ENCODE peak calls at places on chromosomes 12 and 14, in eight cellular contexts. M, G, K, O, P, N, I and B are unnamed samples.

GRCh38 chr12:127125607-127126259 is 1141.2 kb upstream of the TMEM132C start:
- DNase-seq in M (no peak), G (no peak), K (no peak), O (no peak), P (no peak), N (no peak), I (peak), B (no peak)

GRCh38 chr14:74507796-74508195 is 14.2 kb downstream of the ISCA2 start:
- DNase-seq in M (no peak), G (no peak), K (no peak), O (no peak), P (no peak), N (no peak), I (no peak), B (no peak)

GRCh38 chr12:127809236-127809635 is 457.7 kb upstream of the TMEM132C start:
- DNase-seq in M (no peak), G (no peak), K (no peak), O (no peak), P (no peak), N (no peak), I (peak), B (no peak)

GRCh38 chr14:36996133-36996856 is 176.1 kb downstream of the SLC25A21 start:
- DNase-seq in M (no peak), G (no peak), K (no peak), O (no peak), P (peak), N (no peak), I (peak), B (no peak)

GRCh38 chr12:121819212-121819949 is 15.6 kb downstream of the SETD1B start:
- DNase-seq in M (no peak), G (no peak), K (no peak), O (no peak), P (no peak), N (no peak), I (no peak), B (no peak)

GRCh38 chr12:132278421-132279183 is 50.8 kb downstream of the GALNT9 start:
- DNase-seq in M (no peak), G (no peak), K (no peak), O (no peak), P (no peak), N (no peak), I (no peak), B (no peak)

GRCh38 chr12:123942277-123942653 is 30.4 kb downstream of the CCDC92 start:
- DNase-seq in M (no peak), G (no peak), K (no peak), O (no peak), P (peak), N (no peak), I (peak), B (no peak)

GRCh38 chr12:105860556-105861207 is 278.1 kb downstream of the NUAK1 start:
- DNase-seq in M (peak), G (no peak), K (no peak), O (no peak), P (no peak), N (no peak), I (no peak), B (no peak)

GRCh38 chr14:106694638-106695393 is 1168.4 kb downstream of the TMEM121 start:
- DNase-seq in M (no peak), G (peak), K (no peak), O (no peak), P (no peak), N (no peak), I (no peak), B (no peak)

DNA sequence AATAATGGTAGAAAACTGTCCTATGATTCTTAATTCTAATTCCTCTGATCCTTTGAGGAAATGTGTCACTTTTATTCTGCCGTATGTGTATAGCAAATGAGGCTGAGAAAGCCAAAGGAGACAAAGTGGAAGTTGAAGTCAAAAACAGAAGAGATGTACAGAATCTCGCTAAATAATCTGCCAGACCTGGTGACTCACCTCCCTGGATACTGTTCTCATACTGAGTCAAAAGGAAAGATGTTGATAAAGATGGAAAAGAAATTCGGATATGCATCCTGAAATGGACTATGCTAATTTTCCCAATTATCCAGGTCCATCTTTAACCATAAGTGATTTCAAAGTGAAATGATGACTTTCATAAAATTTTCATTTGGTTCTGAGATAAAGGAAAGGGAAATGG is 92.5 kb downstream of the DUSP6 start:
- DNase-seq in M (no peak), G (no peak), K (no peak), O (no peak), P (no peak), N (no peak), I (no peak), B (no peak)
- TF ChIP-seq CTCF in M (no peak), G (no peak), K (no peak), O (no peak), P (no peak), N (no peak), I (no peak), B (no peak)

DNA sequence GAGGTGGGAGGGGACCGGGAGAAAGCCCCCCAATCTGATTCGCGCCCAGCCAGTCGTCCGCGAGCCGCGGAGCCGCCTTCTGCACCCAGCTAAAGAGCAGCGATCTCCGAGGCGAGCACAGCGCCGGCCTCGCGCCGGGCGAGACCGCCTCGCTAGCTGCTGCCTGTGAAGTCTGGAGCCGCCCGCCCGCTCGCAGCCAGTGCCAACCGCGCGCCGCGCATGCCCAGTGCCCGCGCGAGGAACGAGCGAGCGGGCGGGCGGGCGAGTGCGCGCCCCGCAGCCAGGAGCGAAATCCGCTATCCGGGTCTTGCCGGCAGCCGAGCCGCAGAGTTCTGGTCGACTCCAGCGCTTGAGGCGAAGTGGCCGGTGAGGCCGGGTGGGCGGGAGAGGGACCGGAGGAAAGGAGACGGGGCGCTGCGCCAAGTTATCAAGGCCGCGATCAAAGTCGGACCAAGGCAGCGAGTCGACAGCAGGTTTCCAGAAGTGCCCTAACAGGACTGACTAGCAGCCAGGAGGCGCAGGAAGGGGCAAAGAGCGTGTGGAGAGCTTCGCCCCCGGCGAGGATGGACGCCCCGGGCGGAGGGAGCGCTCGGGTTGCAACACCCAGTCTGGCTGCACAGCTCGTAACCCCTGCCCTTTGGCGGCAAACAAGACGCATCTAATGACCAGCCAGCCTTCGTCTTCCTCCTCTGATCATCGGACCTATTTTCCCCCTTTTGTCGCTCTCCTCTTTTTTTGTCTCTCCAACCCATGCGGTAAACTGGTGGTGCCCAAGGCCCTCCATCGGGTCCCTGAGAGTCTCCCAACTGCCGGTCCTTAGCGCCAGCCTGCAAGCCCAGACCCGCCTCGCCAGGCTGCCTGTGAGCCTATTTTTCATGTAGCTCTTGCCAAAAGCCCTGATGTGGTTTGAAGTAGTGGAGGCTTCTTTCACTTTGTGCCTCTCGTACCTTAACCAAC is at the start of gene EPS8:
- DNase-seq in M (peak), G (peak), K (peak), O (peak), P (peak), N (peak), I (peak), B (peak)
- TF ChIP-seq CTCF in M (no peak), G (no peak), K (no peak), O (no peak), P (no peak), N (no peak), I (peak), B (no peak)

GRCh38 chr12:66199141-66199540 is 10.1 kb downstream of the IRAK3 start:
- DNase-seq in M (no peak), G (no peak), K (no peak), O (no peak), P (no peak), N (no peak), I (no peak), B (no peak)
- TF ChIP-seq CTCF in M (no peak), G (no peak), K (no peak), O (no peak), P (no peak), N (no peak), I (no peak), B (no peak)

GRCh38 chr12:49609875-49610154 is 4.4 kb upstream of the FAM186B start:
- DNase-seq in M (no peak), G (no peak), K (no peak), O (no peak), P (no peak), N (no peak), I (no peak), B (no peak)
- TF ChIP-seq CTCF in M (no peak), G (no peak), K (no peak), O (no peak), P (no peak), N (no peak), I (no peak), B (no peak)

GRCh38 chr14:24298892-24299254 is 707 bp downstream of the DHRS1 start:
- DNase-seq in M (no peak), G (no peak), K (no peak), O (no peak), P (peak), N (no peak), I (peak), B (no peak)

GRCh38 chr14:24303988-24304387 is 3.8 kb downstream of the CIDEB start:
- DNase-seq in M (no peak), G (no peak), K (no peak), O (no peak), P (no peak), N (no peak), I (no peak), B (no peak)

GRCh38 chr14:24297190-24297964 is 2.2 kb downstream of the DHRS1 start:
- DNase-seq in M (no peak), G (no peak), K (no peak), O (no peak), P (peak), N (no peak), I (no peak), B (no peak)

GRCh38 chr14:24299255-24300191 is at the start of the genes DHRS1 and NOP9:
- DNase-seq in M (peak), G (peak), K (peak), O (peak), P (peak), N (peak), I (peak), B (peak)

DNA sequence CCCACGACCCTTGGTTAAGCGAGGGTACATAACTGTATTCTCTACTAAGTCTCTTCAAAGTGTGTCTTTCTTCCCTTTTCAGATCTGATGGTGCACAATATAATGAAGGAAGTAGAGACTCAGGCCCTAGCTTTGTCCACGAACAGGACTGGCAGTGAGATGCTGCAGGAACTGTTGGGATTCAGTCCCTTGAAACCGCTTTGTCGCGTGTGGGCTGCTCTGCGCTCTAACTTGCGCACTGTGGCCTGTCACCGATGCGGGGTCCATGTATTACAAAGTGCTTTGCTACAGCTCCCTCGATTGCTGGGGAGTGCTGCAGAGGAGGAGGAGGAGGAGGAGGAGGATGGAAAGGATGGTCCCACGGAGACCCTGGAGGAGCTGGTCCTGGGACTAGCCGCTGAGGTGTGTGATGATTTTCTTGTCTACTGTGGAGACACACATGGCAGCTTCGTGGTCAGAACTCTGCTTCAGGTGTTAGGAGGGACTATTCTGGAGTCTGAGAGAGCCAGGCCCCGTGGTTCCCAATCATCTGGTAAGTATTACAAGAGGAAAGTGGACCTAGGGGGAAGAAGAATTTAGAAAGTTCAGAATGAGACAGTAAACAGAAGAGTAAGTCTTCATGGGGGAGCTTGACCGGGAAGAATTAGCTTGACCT is 803 bp downstream of the NOP9 start:
- DNase-seq in M (no peak), G (no peak), K (no peak), O (no peak), P (no peak), N (no peak), I (no peak), B (no peak)
- TF ChIP-seq CTCF in M (no peak), G (no peak), K (no peak), O (no peak), P (no peak), N (no peak), I (no peak), B (no peak)